ENCODE peak calls at places on chromosomes 7 and 10, in nine cellular contexts. One of them, this sample, is unnamed.

GRCh38 chr10:91054325-91054724 is 133.4 kb upstream of the ANKRD1 start:
- DNase-seq in activated T-cell treated with anti-CD3 and anti-CD28 coated beads, Interleukin-2, amount 50 U/mL, for 72 hours: no peak
- DNase-seq in stimulated activated CD4-positive, alpha-beta T cell treated with anti-CD3 and anti-CD28 coated beads, Interleukin-1b, Interleukin-23, amount 100 ng/mL, for 1 hour: no peak
- DNase-seq in RWPE1: no peak
- DNase-seq in NCI-H1436: no peak
- DNase-seq in psoas muscle: no peak
- DNase-seq in osteocyte: no peak
- DNase-seq in CD8-positive, alpha-beta memory T cell: no peak
- DNase-seq in NCI-H1417 treated with DMSO at 0.1 percent for 48 hours: no peak
- DNase-seq in this sample: no peak

GRCh38 chr10:128078136-128078969 is 47.9 kb downstream of the MKI67 start:
- DNase-seq in activated T-cell treated with anti-CD3 and anti-CD28 coated beads, Interleukin-2, amount 50 U/mL, for 72 hours: peak
- DNase-seq in stimulated activated CD4-positive, alpha-beta T cell treated with anti-CD3 and anti-CD28 coated beads, Interleukin-1b, Interleukin-23, amount 100 ng/mL, for 1 hour: no peak
- DNase-seq in RWPE1: peak
- DNase-seq in NCI-H1436: no peak
- DNase-seq in psoas muscle: no peak
- DNase-seq in osteocyte: no peak
- DNase-seq in CD8-positive, alpha-beta memory T cell: peak
- DNase-seq in NCI-H1417 treated with DMSO at 0.1 percent for 48 hours: no peak
- DNase-seq in this sample: no peak

GRCh38 chr10:93006435-93007039 is 54.1 kb upstream of the CYP26C1 start:
- DNase-seq in activated T-cell treated with anti-CD3 and anti-CD28 coated beads, Interleukin-2, amount 50 U/mL, for 72 hours: no peak
- DNase-seq in stimulated activated CD4-positive, alpha-beta T cell treated with anti-CD3 and anti-CD28 coated beads, Interleukin-1b, Interleukin-23, amount 100 ng/mL, for 1 hour: no peak
- DNase-seq in RWPE1: peak
- DNase-seq in NCI-H1436: no peak
- DNase-seq in psoas muscle: no peak
- DNase-seq in osteocyte: no peak
- DNase-seq in CD8-positive, alpha-beta memory T cell: no peak
- DNase-seq in NCI-H1417 treated with DMSO at 0.1 percent for 48 hours: no peak
- DNase-seq in this sample: no peak

GRCh38 chr10:48459270-48460147 is 145.4 kb downstream of the ARHGAP22 start:
- DNase-seq in activated T-cell treated with anti-CD3 and anti-CD28 coated beads, Interleukin-2, amount 50 U/mL, for 72 hours: no peak
- DNase-seq in stimulated activated CD4-positive, alpha-beta T cell treated with anti-CD3 and anti-CD28 coated beads, Interleukin-1b, Interleukin-23, amount 100 ng/mL, for 1 hour: no peak
- DNase-seq in RWPE1: no peak
- DNase-seq in NCI-H1436: no peak
- DNase-seq in psoas muscle: no peak
- DNase-seq in osteocyte: peak
- DNase-seq in CD8-positive, alpha-beta memory T cell: no peak
- DNase-seq in NCI-H1417 treated with DMSO at 0.1 percent for 48 hours: no peak
- DNase-seq in this sample: no peak

GRCh38 chr7:70238171-70238575 is 639.9 kb downstream of the AUTS2 start:
- DNase-seq in activated T-cell treated with anti-CD3 and anti-CD28 coated beads, Interleukin-2, amount 50 U/mL, for 72 hours: no peak
- DNase-seq in stimulated activated CD4-positive, alpha-beta T cell treated with anti-CD3 and anti-CD28 coated beads, Interleukin-1b, Interleukin-23, amount 100 ng/mL, for 1 hour: no peak
- DNase-seq in RWPE1: no peak
- DNase-seq in NCI-H1436: no peak
- DNase-seq in psoas muscle: no peak
- DNase-seq in osteocyte: no peak
- DNase-seq in CD8-positive, alpha-beta memory T cell: no peak
- DNase-seq in NCI-H1417 treated with DMSO at 0.1 percent for 48 hours: no peak
- DNase-seq in this sample: no peak

GRCh38 chr7:140298213-140298612 is 100.1 kb downstream of the SLC37A3 start:
- DNase-seq in activated T-cell treated with anti-CD3 and anti-CD28 coated beads, Interleukin-2, amount 50 U/mL, for 72 hours: no peak
- DNase-seq in stimulated activated CD4-positive, alpha-beta T cell treated with anti-CD3 and anti-CD28 coated beads, Interleukin-1b, Interleukin-23, amount 100 ng/mL, for 1 hour: no peak
- DNase-seq in RWPE1: no peak
- DNase-seq in NCI-H1436: no peak
- DNase-seq in psoas muscle: no peak
- DNase-seq in osteocyte: no peak
- DNase-seq in CD8-positive, alpha-beta memory T cell: no peak
- DNase-seq in NCI-H1417 treated with DMSO at 0.1 percent for 48 hours: no peak
- DNase-seq in this sample: no peak

GRCh38 chr10:10794776-10795175 is 222.9 kb upstream of the CELF2 start:
- DNase-seq in activated T-cell treated with anti-CD3 and anti-CD28 coated beads, Interleukin-2, amount 50 U/mL, for 72 hours: no peak
- DNase-seq in stimulated activated CD4-positive, alpha-beta T cell treated with anti-CD3 and anti-CD28 coated beads, Interleukin-1b, Interleukin-23, amount 100 ng/mL, for 1 hour: no peak
- DNase-seq in RWPE1: peak
- DNase-seq in NCI-H1436: no peak
- DNase-seq in psoas muscle: no peak
- DNase-seq in osteocyte: no peak
- DNase-seq in CD8-positive, alpha-beta memory T cell: no peak
- DNase-seq in NCI-H1417 treated with DMSO at 0.1 percent for 48 hours: no peak
- DNase-seq in this sample: no peak

GRCh38 chr7:101114492-101114891 is 12.4 kb upstream of the SERPINE1 start:
- DNase-seq in activated T-cell treated with anti-CD3 and anti-CD28 coated beads, Interleukin-2, amount 50 U/mL, for 72 hours: no peak
- DNase-seq in stimulated activated CD4-positive, alpha-beta T cell treated with anti-CD3 and anti-CD28 coated beads, Interleukin-1b, Interleukin-23, amount 100 ng/mL, for 1 hour: no peak
- DNase-seq in RWPE1: no peak
- DNase-seq in NCI-H1436: no peak
- DNase-seq in psoas muscle: no peak
- DNase-seq in osteocyte: no peak
- DNase-seq in CD8-positive, alpha-beta memory T cell: no peak
- DNase-seq in NCI-H1417 treated with DMSO at 0.1 percent for 48 hours: no peak
- DNase-seq in this sample: no peak

GRCh38 chr7:41881313-41882130 is 178.6 kb upstream of the INHBA start:
- DNase-seq in activated T-cell treated with anti-CD3 and anti-CD28 coated beads, Interleukin-2, amount 50 U/mL, for 72 hours: peak
- DNase-seq in stimulated activated CD4-positive, alpha-beta T cell treated with anti-CD3 and anti-CD28 coated beads, Interleukin-1b, Interleukin-23, amount 100 ng/mL, for 1 hour: peak
- DNase-seq in RWPE1: no peak
- DNase-seq in NCI-H1436: no peak
- DNase-seq in psoas muscle: no peak
- DNase-seq in osteocyte: no peak
- DNase-seq in CD8-positive, alpha-beta memory T cell: peak
- DNase-seq in NCI-H1417 treated with DMSO at 0.1 percent for 48 hours: no peak
- DNase-seq in this sample: peak

GRCh38 chr7:101186194-101186593 is 6.1 kb upstream of the NAT16 start:
- DNase-seq in activated T-cell treated with anti-CD3 and anti-CD28 coated beads, Interleukin-2, amount 50 U/mL, for 72 hours: no peak
- DNase-seq in stimulated activated CD4-positive, alpha-beta T cell treated with anti-CD3 and anti-CD28 coated beads, Interleukin-1b, Interleukin-23, amount 100 ng/mL, for 1 hour: no peak
- DNase-seq in RWPE1: no peak
- DNase-seq in NCI-H1436: no peak
- DNase-seq in psoas muscle: no peak
- DNase-seq in osteocyte: no peak
- DNase-seq in CD8-positive, alpha-beta memory T cell: no peak
- DNase-seq in NCI-H1417 treated with DMSO at 0.1 percent for 48 hours: no peak
- DNase-seq in this sample: no peak

GRCh38 chr7:150405584-150406310 is 26.6 kb downstream of the ZNF775 start:
- DNase-seq in activated T-cell treated with anti-CD3 and anti-CD28 coated beads, Interleukin-2, amount 50 U/mL, for 72 hours: peak
- DNase-seq in stimulated activated CD4-positive, alpha-beta T cell treated with anti-CD3 and anti-CD28 coated beads, Interleukin-1b, Interleukin-23, amount 100 ng/mL, for 1 hour: no peak
- DNase-seq in RWPE1: peak
- DNase-seq in NCI-H1436: no peak
- DNase-seq in psoas muscle: no peak
- DNase-seq in osteocyte: no peak
- DNase-seq in CD8-positive, alpha-beta memory T cell: peak
- DNase-seq in NCI-H1417 treated with DMSO at 0.1 percent for 48 hours: no peak
- DNase-seq in this sample: no peak

GRCh38 chr7:24290004-24290641 is 6.1 kb downstream of the NPY start:
- DNase-seq in activated T-cell treated with anti-CD3 and anti-CD28 coated beads, Interleukin-2, amount 50 U/mL, for 72 hours: peak
- DNase-seq in stimulated activated CD4-positive, alpha-beta T cell treated with anti-CD3 and anti-CD28 coated beads, Interleukin-1b, Interleukin-23, amount 100 ng/mL, for 1 hour: no peak
- DNase-seq in RWPE1: peak
- DNase-seq in NCI-H1436: peak
- DNase-seq in psoas muscle: no peak
- DNase-seq in osteocyte: no peak
- DNase-seq in CD8-positive, alpha-beta memory T cell: peak
- DNase-seq in NCI-H1417 treated with DMSO at 0.1 percent for 48 hours: no peak
- DNase-seq in this sample: no peak

GRCh38 chr10:79400567-79401004 is 44.8 kb downstream of the ZCCHC24 start:
- DNase-seq in activated T-cell treated with anti-CD3 and anti-CD28 coated beads, Interleukin-2, amount 50 U/mL, for 72 hours: peak
- DNase-seq in stimulated activated CD4-positive, alpha-beta T cell treated with anti-CD3 and anti-CD28 coated beads, Interleukin-1b, Interleukin-23, amount 100 ng/mL, for 1 hour: peak
- DNase-seq in RWPE1: peak
- DNase-seq in NCI-H1436: peak
- DNase-seq in psoas muscle: peak
- DNase-seq in osteocyte: no peak
- DNase-seq in CD8-positive, alpha-beta memory T cell: peak
- DNase-seq in NCI-H1417 treated with DMSO at 0.1 percent for 48 hours: no peak
- DNase-seq in this sample: peak

GRCh38 chr10:124669141-124669823 is 74.9 kb downstream of the FAM53B start:
- DNase-seq in activated T-cell treated with anti-CD3 and anti-CD28 coated beads, Interleukin-2, amount 50 U/mL, for 72 hours: no peak
- DNase-seq in stimulated activated CD4-positive, alpha-beta T cell treated with anti-CD3 and anti-CD28 coated beads, Interleukin-1b, Interleukin-23, amount 100 ng/mL, for 1 hour: no peak
- DNase-seq in RWPE1: no peak
- DNase-seq in NCI-H1436: no peak
- DNase-seq in psoas muscle: peak
- DNase-seq in osteocyte: no peak
- DNase-seq in CD8-positive, alpha-beta memory T cell: no peak
- DNase-seq in NCI-H1417 treated with DMSO at 0.1 percent for 48 hours: no peak
- DNase-seq in this sample: no peak

This sample was measured in lower lobe of right lung.